ENCODE peak calls at places on chromosomes 2 and 18, in seven cellular contexts. One of them, this sample, is unnamed.

GRCh38 chr18:10035306-10035991 is 121.6 kb downstream of the VAPA start:
- DNase-seq in astrocyte of the spinal cord: no peak
- DNase-seq in non-pigmented ciliary epithelial cell: no peak
- DNase-seq in AG09319: no peak
- DNase-seq in glutamatergic neuron: peak
- DNase-seq in posterior cingulate gyrus: no peak
- DNase-seq in WERI-Rb-1: no peak
- DNase-seq in this sample: peak

GRCh38 chr2:46871976-46872381 is 43.6 kb downstream of the MCFD2 start:
- DNase-seq in astrocyte of the spinal cord: no peak
- DNase-seq in non-pigmented ciliary epithelial cell: no peak
- DNase-seq in AG09319: no peak
- DNase-seq in glutamatergic neuron: no peak
- DNase-seq in posterior cingulate gyrus: no peak
- DNase-seq in WERI-Rb-1: no peak
- DNase-seq in this sample: no peak

GRCh38 chr2:200177971-200178911 is 128.3 kb upstream of the SPATS2L start:
- DNase-seq in astrocyte of the spinal cord: peak
- DNase-seq in non-pigmented ciliary epithelial cell: no peak
- DNase-seq in AG09319: no peak
- DNase-seq in glutamatergic neuron: no peak
- DNase-seq in posterior cingulate gyrus: peak
- DNase-seq in WERI-Rb-1: no peak
- DNase-seq in this sample: no peak

GRCh38 chr2:239887604-239888003 is 137.5 kb downstream of the NDUFA10 start:
- DNase-seq in astrocyte of the spinal cord: no peak
- DNase-seq in non-pigmented ciliary epithelial cell: no peak
- DNase-seq in AG09319: no peak
- DNase-seq in glutamatergic neuron: no peak
- DNase-seq in posterior cingulate gyrus: no peak
- DNase-seq in WERI-Rb-1: no peak
- DNase-seq in this sample: no peak

GRCh38 chr18:62341423-62341920 is 16.4 kb downstream of the TNFRSF11A start:
- DNase-seq in astrocyte of the spinal cord: no peak
- DNase-seq in non-pigmented ciliary epithelial cell: no peak
- DNase-seq in AG09319: no peak
- DNase-seq in glutamatergic neuron: no peak
- DNase-seq in posterior cingulate gyrus: no peak
- DNase-seq in WERI-Rb-1: no peak
- DNase-seq in this sample: peak

GRCh38 chr2:58299123-58299522 is 58.0 kb upstream of the FANCL start:
- DNase-seq in astrocyte of the spinal cord: no peak
- DNase-seq in non-pigmented ciliary epithelial cell: no peak
- DNase-seq in AG09319: no peak
- DNase-seq in glutamatergic neuron: no peak
- DNase-seq in posterior cingulate gyrus: no peak
- DNase-seq in WERI-Rb-1: no peak
- DNase-seq in this sample: no peak

GRCh38 chr18:49529596-49529995 is 32.3 kb upstream of the LIPG start:
- DNase-seq in astrocyte of the spinal cord: no peak
- DNase-seq in non-pigmented ciliary epithelial cell: no peak
- DNase-seq in AG09319: no peak
- DNase-seq in glutamatergic neuron: no peak
- DNase-seq in posterior cingulate gyrus: no peak
- DNase-seq in WERI-Rb-1: no peak
- DNase-seq in this sample: no peak

GRCh38 chr2:102073168-102073724 is 69.3 kb upstream of the IL1R1 start:
- DNase-seq in astrocyte of the spinal cord: no peak
- DNase-seq in non-pigmented ciliary epithelial cell: no peak
- DNase-seq in AG09319: no peak
- DNase-seq in glutamatergic neuron: no peak
- DNase-seq in posterior cingulate gyrus: no peak
- DNase-seq in WERI-Rb-1: no peak
- DNase-seq in this sample: no peak

GRCh38 chr2:53633441-53633840 is 134.2 kb upstream of the CHAC2 start:
- DNase-seq in astrocyte of the spinal cord: no peak
- DNase-seq in non-pigmented ciliary epithelial cell: no peak
- DNase-seq in AG09319: peak
- DNase-seq in glutamatergic neuron: no peak
- DNase-seq in posterior cingulate gyrus: no peak
- DNase-seq in WERI-Rb-1: no peak
- DNase-seq in this sample: no peak

GRCh38 chr2:920999-921398 is 29.6 kb upstream of the SNTG2 start:
- DNase-seq in astrocyte of the spinal cord: no peak
- DNase-seq in non-pigmented ciliary epithelial cell: no peak
- DNase-seq in AG09319: no peak
- DNase-seq in glutamatergic neuron: no peak
- DNase-seq in posterior cingulate gyrus: peak
- DNase-seq in WERI-Rb-1: no peak
- DNase-seq in this sample: no peak

GRCh38 chr2:170886391-170886790 is 42.7 kb upstream of the GORASP2 start:
- DNase-seq in astrocyte of the spinal cord: peak
- DNase-seq in non-pigmented ciliary epithelial cell: peak
- DNase-seq in AG09319: peak
- DNase-seq in glutamatergic neuron: no peak
- DNase-seq in posterior cingulate gyrus: no peak
- DNase-seq in WERI-Rb-1: no peak
- DNase-seq in this sample: no peak

GRCh38 chr2:233865838-233866237 is 2.3 kb downstream of the MSL3B start:
- DNase-seq in astrocyte of the spinal cord: no peak
- DNase-seq in non-pigmented ciliary epithelial cell: no peak
- DNase-seq in AG09319: no peak
- DNase-seq in glutamatergic neuron: no peak
- DNase-seq in posterior cingulate gyrus: no peak
- DNase-seq in WERI-Rb-1: peak
- DNase-seq in this sample: no peak

GRCh38 chr18:2570772-2571199 is 519 bp downstream of the METTL4 start:
- DNase-seq in astrocyte of the spinal cord: peak
- DNase-seq in non-pigmented ciliary epithelial cell: peak
- DNase-seq in AG09319: peak
- DNase-seq in glutamatergic neuron: peak
- DNase-seq in posterior cingulate gyrus: peak
- DNase-seq in WERI-Rb-1: peak
- DNase-seq in this sample: no peak

GRCh38 chr2:168717790-168718502 is 84.5 kb upstream of the NOSTRIN start:
- DNase-seq in astrocyte of the spinal cord: peak
- DNase-seq in non-pigmented ciliary epithelial cell: no peak
- DNase-seq in AG09319: no peak
- DNase-seq in glutamatergic neuron: no peak
- DNase-seq in posterior cingulate gyrus: no peak
- DNase-seq in WERI-Rb-1: no peak
- DNase-seq in this sample: no peak

GRCh38 chr2:217794133-217794986 is 208.4 kb downstream of the TNS1 start:
- DNase-seq in astrocyte of the spinal cord: no peak
- DNase-seq in non-pigmented ciliary epithelial cell: no peak
- DNase-seq in AG09319: no peak
- DNase-seq in glutamatergic neuron: no peak
- DNase-seq in posterior cingulate gyrus: no peak
- DNase-seq in WERI-Rb-1: no peak
- DNase-seq in this sample: no peak

GRCh38 chr2:29053223-29053622 is 21.1 kb downstream of the PCARE start:
- DNase-seq in astrocyte of the spinal cord: no peak
- DNase-seq in non-pigmented ciliary epithelial cell: no peak
- DNase-seq in AG09319: no peak
- DNase-seq in glutamatergic neuron: no peak
- DNase-seq in posterior cingulate gyrus: no peak
- DNase-seq in WERI-Rb-1: peak
- DNase-seq in this sample: no peak

GRCh38 chr2:239778861-239779591 is 246.1 kb downstream of the NDUFA10 start:
- DNase-seq in astrocyte of the spinal cord: no peak
- DNase-seq in non-pigmented ciliary epithelial cell: no peak
- DNase-seq in AG09319: no peak
- DNase-seq in glutamatergic neuron: no peak
- DNase-seq in posterior cingulate gyrus: no peak
- DNase-seq in WERI-Rb-1: no peak
- DNase-seq in this sample: no peak

GRCh38 chr2:10786240-10786982 is 26.2 kb downstream of the PDIA6 start:
- DNase-seq in astrocyte of the spinal cord: no peak
- DNase-seq in non-pigmented ciliary epithelial cell: no peak
- DNase-seq in AG09319: no peak
- DNase-seq in glutamatergic neuron: no peak
- DNase-seq in posterior cingulate gyrus: no peak
- DNase-seq in WERI-Rb-1: no peak
- DNase-seq in this sample: no peak

GRCh38 chr18:79367989-79368388 is 27.7 kb upstream of the NFATC1 start:
- DNase-seq in astrocyte of the spinal cord: peak
- DNase-seq in non-pigmented ciliary epithelial cell: no peak
- DNase-seq in AG09319: no peak
- DNase-seq in glutamatergic neuron: no peak
- DNase-seq in posterior cingulate gyrus: no peak
- DNase-seq in WERI-Rb-1: no peak
- DNase-seq in this sample: no peak

GRCh38 chr2:99689135-99689742 is 199.4 kb upstream of the REV1 start:
- DNase-seq in astrocyte of the spinal cord: no peak
- DNase-seq in non-pigmented ciliary epithelial cell: no peak
- DNase-seq in AG09319: no peak
- DNase-seq in glutamatergic neuron: no peak
- DNase-seq in posterior cingulate gyrus: no peak
- DNase-seq in WERI-Rb-1: no peak
- DNase-seq in this sample: no peak

GRCh38 chr2:3639015-3639630 is 18.9 kb upstream of the ALLC start:
- DNase-seq in astrocyte of the spinal cord: no peak
- DNase-seq in non-pigmented ciliary epithelial cell: no peak
- DNase-seq in AG09319: no peak
- DNase-seq in glutamatergic neuron: no peak
- DNase-seq in posterior cingulate gyrus: no peak
- DNase-seq in WERI-Rb-1: no peak
- DNase-seq in this sample: no peak

GRCh38 chr2:64419591-64420165 is 34.3 kb upstream of the LGALSL start:
- DNase-seq in astrocyte of the spinal cord: no peak
- DNase-seq in non-pigmented ciliary epithelial cell: no peak
- DNase-seq in AG09319: no peak
- DNase-seq in glutamatergic neuron: no peak
- DNase-seq in posterior cingulate gyrus: no peak
- DNase-seq in WERI-Rb-1: peak
- DNase-seq in this sample: peak

GRCh38 chr2:169172076-169172735 is 102.8 kb downstream of the DHRS9 start:
- DNase-seq in astrocyte of the spinal cord: peak
- DNase-seq in non-pigmented ciliary epithelial cell: peak
- DNase-seq in AG09319: no peak
- DNase-seq in glutamatergic neuron: no peak
- DNase-seq in posterior cingulate gyrus: no peak
- DNase-seq in WERI-Rb-1: no peak
- DNase-seq in this sample: no peak

GRCh38 chr2:23624915-23625314 is 239.9 kb downstream of the KLHL29 start:
- DNase-seq in astrocyte of the spinal cord: no peak
- DNase-seq in non-pigmented ciliary epithelial cell: no peak
- DNase-seq in AG09319: no peak
- DNase-seq in glutamatergic neuron: no peak
- DNase-seq in posterior cingulate gyrus: peak
- DNase-seq in WERI-Rb-1: no peak
- DNase-seq in this sample: no peak

GRCh38 chr2:85750509-85751299 is 3.1 kb upstream of the ATOH8 start:
- DNase-seq in astrocyte of the spinal cord: no peak
- DNase-seq in non-pigmented ciliary epithelial cell: no peak
- DNase-seq in AG09319: no peak
- DNase-seq in glutamatergic neuron: peak
- DNase-seq in posterior cingulate gyrus: peak
- DNase-seq in WERI-Rb-1: peak
- DNase-seq in this sample: peak

GRCh38 chr2:5995832-5996231 is 303.6 kb downstream of the SOX11 start:
- DNase-seq in astrocyte of the spinal cord: no peak
- DNase-seq in non-pigmented ciliary epithelial cell: no peak
- DNase-seq in AG09319: no peak
- DNase-seq in glutamatergic neuron: no peak
- DNase-seq in posterior cingulate gyrus: no peak
- DNase-seq in WERI-Rb-1: no peak
- DNase-seq in this sample: no peak

GRCh38 chr2:30778611-30779010 is 28.6 kb downstream of the CAPN13 start:
- DNase-seq in astrocyte of the spinal cord: no peak
- DNase-seq in non-pigmented ciliary epithelial cell: no peak
- DNase-seq in AG09319: no peak
- DNase-seq in glutamatergic neuron: no peak
- DNase-seq in posterior cingulate gyrus: no peak
- DNase-seq in WERI-Rb-1: no peak
- DNase-seq in this sample: no peak

GRCh38 chr18:6414118-6414722 is 491 bp downstream of the L3MBTL4 start:
- DNase-seq in astrocyte of the spinal cord: no peak
- DNase-seq in non-pigmented ciliary epithelial cell: no peak
- DNase-seq in AG09319: no peak
- DNase-seq in glutamatergic neuron: peak
- DNase-seq in posterior cingulate gyrus: peak
- DNase-seq in WERI-Rb-1: no peak
- DNase-seq in this sample: peak

GRCh38 chr2:150693556-150693955 is 206.1 kb upstream of the RND3 start:
- DNase-seq in astrocyte of the spinal cord: no peak
- DNase-seq in non-pigmented ciliary epithelial cell: no peak
- DNase-seq in AG09319: no peak
- DNase-seq in glutamatergic neuron: no peak
- DNase-seq in posterior cingulate gyrus: no peak
- DNase-seq in WERI-Rb-1: no peak
- DNase-seq in this sample: no peak

GRCh38 chr2:28662468-28663095 is 89.0 kb upstream of the PPP1CB start:
- DNase-seq in astrocyte of the spinal cord: peak
- DNase-seq in non-pigmented ciliary epithelial cell: no peak
- DNase-seq in AG09319: no peak
- DNase-seq in glutamatergic neuron: no peak
- DNase-seq in posterior cingulate gyrus: no peak
- DNase-seq in WERI-Rb-1: no peak
- DNase-seq in this sample: no peak

GRCh38 chr2:149076863-149077412 is 38.4 kb downstream of the LYPD6B start:
- DNase-seq in astrocyte of the spinal cord: no peak
- DNase-seq in non-pigmented ciliary epithelial cell: no peak
- DNase-seq in AG09319: no peak
- DNase-seq in glutamatergic neuron: no peak
- DNase-seq in posterior cingulate gyrus: no peak
- DNase-seq in WERI-Rb-1: no peak
- DNase-seq in this sample: peak

GRCh38 chr2:221521261-221521845 is 50.8 kb downstream of the EPHA4 start:
- DNase-seq in astrocyte of the spinal cord: no peak
- DNase-seq in non-pigmented ciliary epithelial cell: no peak
- DNase-seq in AG09319: no peak
- DNase-seq in glutamatergic neuron: no peak
- DNase-seq in posterior cingulate gyrus: no peak
- DNase-seq in WERI-Rb-1: no peak
- DNase-seq in this sample: no peak

GRCh38 chr18:2304378-2305175 is 266.7 kb downstream of the METTL4 start:
- DNase-seq in astrocyte of the spinal cord: peak
- DNase-seq in non-pigmented ciliary epithelial cell: peak
- DNase-seq in AG09319: no peak
- DNase-seq in glutamatergic neuron: no peak
- DNase-seq in posterior cingulate gyrus: no peak
- DNase-seq in WERI-Rb-1: no peak
- DNase-seq in this sample: no peak

GRCh38 chr2:42068571-42069178 is 20.9 kb downstream of the PKDCC start:
- DNase-seq in astrocyte of the spinal cord: no peak
- DNase-seq in non-pigmented ciliary epithelial cell: no peak
- DNase-seq in AG09319: no peak
- DNase-seq in glutamatergic neuron: peak
- DNase-seq in posterior cingulate gyrus: no peak
- DNase-seq in WERI-Rb-1: peak
- DNase-seq in this sample: no peak

GRCh38 chr18:49524349-49524748 is 37.3 kb upstream of the C18orf32 start:
- DNase-seq in astrocyte of the spinal cord: no peak
- DNase-seq in non-pigmented ciliary epithelial cell: no peak
- DNase-seq in AG09319: no peak
- DNase-seq in glutamatergic neuron: no peak
- DNase-seq in posterior cingulate gyrus: no peak
- DNase-seq in WERI-Rb-1: no peak
- DNase-seq in this sample: no peak

GRCh38 chr2:230942920-230943896 is 18.2 kb upstream of the GPR55 start:
- DNase-seq in astrocyte of the spinal cord: peak
- DNase-seq in non-pigmented ciliary epithelial cell: no peak
- DNase-seq in AG09319: no peak
- DNase-seq in glutamatergic neuron: no peak
- DNase-seq in posterior cingulate gyrus: peak
- DNase-seq in WERI-Rb-1: no peak
- DNase-seq in this sample: no peak

GRCh38 chr2:172288603-172289002 is 138.8 kb upstream of the ITGA6 start:
- DNase-seq in astrocyte of the spinal cord: no peak
- DNase-seq in non-pigmented ciliary epithelial cell: no peak
- DNase-seq in AG09319: no peak
- DNase-seq in glutamatergic neuron: no peak
- DNase-seq in posterior cingulate gyrus: no peak
- DNase-seq in WERI-Rb-1: no peak
- DNase-seq in this sample: no peak

GRCh38 chr2:36562245-36562644 is 35.7 kb downstream of the FEZ2 start:
- DNase-seq in astrocyte of the spinal cord: peak
- DNase-seq in non-pigmented ciliary epithelial cell: peak
- DNase-seq in AG09319: no peak
- DNase-seq in glutamatergic neuron: no peak
- DNase-seq in posterior cingulate gyrus: no peak
- DNase-seq in WERI-Rb-1: no peak
- DNase-seq in this sample: no peak

This sample was measured in retina.